ENCODE peak calls at places on chromosomes 11 and 22, in four cellular contexts. Y is left ventricle myocardium inferior, L is ovary, V is uterus. G is an unnamed sample.
A peak's percentile ranks its signal among the peaks of the same experiment; 100 is the strongest.

GRCh38 chr11:7575841-7576451 is 62.1 kb downstream of the PPFIBP2 start:
- DNase-seq in Y (no peak), L (peak; percentile 46), V (no peak), G (no peak)

GRCh38 chr11:69013009-69013951 is at the start of gene MRGPRF:
- DNase-seq in Y (peak; percentile 92), L (peak; percentile 95), V (peak; percentile 99), G (no peak)

GRCh38 chr11:282630-283360 is 4.6 kb downstream of the NLRP6 start:
- DNase-seq in Y (no peak), L (no peak), V (peak; percentile 7), G (no peak)

GRCh38 chr11:67372993-67373915 is at the start of gene CLCF1:
- DNase-seq in Y (peak; percentile 69), L (peak; percentile 80), V (peak; percentile 91), G (peak; percentile 68)

GRCh38 chr22:18083406-18083805 is 5.6 kb downstream of the PEX26 start:
- DNase-seq in Y (no peak), L (no peak), V (no peak), G (no peak)

GRCh38 chr11:112321521-112322172 is 61.0 kb upstream of the PLET1 start:
- DNase-seq in Y (peak; percentile 33), L (peak; percentile 24), V (no peak), G (peak; percentile 20)

GRCh38 chr11:1729692-1730011 is 20.7 kb downstream of the IFITM10 start:
- DNase-seq in Y (no peak), L (no peak), V (no peak), G (no peak)

GRCh38 chr22:24440718-24441405 is 13.5 kb downstream of the ADORA2A start:
- DNase-seq in Y (no peak), L (no peak), V (no peak), G (no peak)

GRCh38 chr11:79237676-79238075 is 203.2 kb downstream of the TENM4 start:
- DNase-seq in Y (no peak), L (no peak), V (peak; percentile 22), G (no peak)

GRCh38 chr11:6377902-6378694 is 12.2 kb upstream of the SMPD1 start:
- DNase-seq in Y (no peak), L (no peak), V (no peak), G (no peak)

GRCh38 chr11:132072880-132073213 is 702.4 kb downstream of the NTM start:
- DNase-seq in Y (no peak), L (no peak), V (no peak), G (no peak)

GRCh38 chr11:118156531-118157185 is 4.0 kb upstream of the SCN4B start:
- DNase-seq in Y (no peak), L (no peak), V (no peak), G (peak; percentile 68)

GRCh38 chr11:69239320-69240040 is 54.5 kb upstream of the MYEOV start:
- DNase-seq in Y (no peak), L (no peak), V (no peak), G (no peak)

GRCh38 chr22:37911273-37911672 is 5.2 kb downstream of the MICALL1 start:
- DNase-seq in Y (no peak), L (no peak), V (no peak), G (no peak)

GRCh38 chr11:69411257-69411924 is 70.1 kb upstream of the LINC01488 start:
- DNase-seq in Y (no peak), L (no peak), V (no peak), G (no peak)

GRCh38 chr11:78595431-78596130 is 20.9 kb upstream of the NARS2 start:
- DNase-seq in Y (no peak), L (no peak), V (peak; percentile 34), G (no peak)

GRCh38 chr11:9527481-9528140 is 45.9 kb upstream of the WEE1 start:
- DNase-seq in Y (no peak), L (no peak), V (peak; percentile 70), G (no peak)

GRCh38 chr11:11731311-11732083 is 109.7 kb upstream of the GALNT18 start:
- DNase-seq in Y (no peak), L (no peak), V (no peak), G (no peak)

GRCh38 chr22:39562839-39563489 is 7.6 kb upstream of the CACNA1I start:
- DNase-seq in Y (no peak), L (no peak), V (no peak), G (no peak)

GRCh38 chr11:123478352-123478986 is 48.4 kb downstream of the GRAMD1B start:
- DNase-seq in Y (no peak), L (peak; percentile 58), V (peak; percentile 25), G (peak; percentile 79)

GRCh38 chr11:129846508-129847335 is 31.1 kb downstream of the TMEM45B start:
- DNase-seq in Y (no peak), L (no peak), V (no peak), G (no peak)

GRCh38 chr11:126086248-126086647 is 23.6 kb upstream of the CDON start:
- DNase-seq in Y (no peak), L (no peak), V (no peak), G (no peak)

GRCh38 chr22:26715392-26715939 is 58.1 kb downstream of the MIAT start:
- DNase-seq in Y (no peak), L (no peak), V (no peak), G (no peak)

GRCh38 chr11:68206211-68206610 is 6.9 kb downstream of the KMT5B start:
- DNase-seq in Y (no peak), L (no peak), V (no peak), G (no peak)

GRCh38 chr11:117627259-117627658 is 169.8 kb downstream of the DSCAML1 start:
- DNase-seq in Y (no peak), L (no peak), V (no peak), G (no peak)

GRCh38 chr22:17804331-17805080 is 30.2 kb upstream of the BID start:
- DNase-seq in Y (no peak), L (no peak), V (no peak), G (no peak)

GRCh38 chr11:65791719-65792213 is 4.9 kb downstream of the OVOL1 start:
- DNase-seq in Y (no peak), L (no peak), V (no peak), G (no peak)

GRCh38 chr22:20530368-20531153 is 23.2 kb downstream of the MED15 start:
- DNase-seq in Y (no peak), L (no peak), V (no peak), G (no peak)

GRCh38 chr11:1705121-1706052 is 8.4 kb downstream of the KRTAP5-6 start:
- DNase-seq in Y (no peak), L (no peak), V (no peak), G (no peak)

GRCh38 chr11:44758996-44759395 is 32.2 kb downstream of the TSPAN18 start:
- DNase-seq in Y (no peak), L (no peak), V (peak; percentile 12), G (no peak)

GRCh38 chr11:44761546-44761961 is 34.8 kb downstream of the TSPAN18 start:
- DNase-seq in Y (no peak), L (no peak), V (peak; percentile 17), G (peak; percentile 92)

GRCh38 chr11:44760917-44761545 is 34.3 kb downstream of the TSPAN18 start:
- DNase-seq in Y (no peak), L (peak; percentile 56), V (peak; percentile 81), G (no peak)

GRCh38 chr11:44760477-44760872 is 33.7 kb downstream of the TSPAN18 start:
- DNase-seq in Y (no peak), L (no peak), V (peak; percentile 20), G (no peak)

GRCh38 chr11:44759743-44760476 is 33.1 kb downstream of the TSPAN18 start:
- DNase-seq in Y (no peak), L (no peak), V (peak; percentile 12), G (no peak)
- H3K27ac ChIP-seq in Y (peak overlapping the region; percentile 94), L (peak overlapping the region; percentile 46), V (peak overlapping the region; percentile 84), G (no peak overlapping the region)

GRCh38 chr11:75565916-75566762 is 4.1 kb downstream of the SERPINH1 start:
- DNase-seq in Y (no peak), L (peak; percentile 36), V (no peak), G (no peak)
- H3K36me3 ChIP-seq in Y (peaks cover 68% of the 10 kb centered on the region), L (no peaks in the 10 kb centered on the region), V (no peaks in the 10 kb centered on the region), G (no peaks in the 10 kb centered on the region)

GRCh38 chr11:81165164-81165563 is 1568.5 kb downstream of the FAM181B start:
- DNase-seq in Y (no peak), L (no peak), V (no peak), G (no peak)
- TF ChIP-seq CTCF in Y (no peak), L (no peak), V (no peak), G (peak; percentile 26)

GRCh38 chr11:34245043-34245442 is 112.8 kb downstream of the ABTB2 start:
- DNase-seq in Y (no peak), L (no peak), V (no peak), G (no peak)
- H3K27ac ChIP-seq in Y (no peak overlapping the region), L (no peak overlapping the region), V (no peak overlapping the region), G (no peak overlapping the region)